ENCODE peak calls at places on chromosome 14, in ten cellular contexts. A, W, X, T, V, D, C, B, P and Y are unnamed samples.

GRCh38 chr14:50225067-50225973 is 6.1 kb downstream of the SOS2 start:
- DNase-seq in A (no peak), P (peak; percentile 64), C (no peak), B (no peak), T (peak; percentile 87), D (no peak), V (peak; percentile 87), X (no peak), W (peak; percentile 16), Y (no peak)

GRCh38 chr14:65150891-65151290 is 48.6 kb upstream of the MAX start:
- DNase-seq in X (no peak), B (no peak), P (no peak), C (no peak), T (no peak), W (no peak), A (no peak), D (no peak), V (no peak), Y (no peak)

GRCh38 chr14:42200951-42201350 is 594.3 kb downstream of the LRFN5 start:
- DNase-seq in T (no peak), B (no peak), V (no peak), D (no peak), C (no peak), A (no peak), W (no peak), X (no peak), P (no peak), Y (no peak)

GRCh38 chr14:75005357-75005756 is 2.6 kb downstream of the EIF2B2 start:
- DNase-seq in B (no peak), V (peak; percentile 26), C (no peak), A (no peak), T (no peak), D (no peak), X (no peak), W (no peak), P (no peak), Y (no peak)

GRCh38 chr14:70955543-70956480 is 48.6 kb downstream of the PCNX1 start:
- DNase-seq in D (no peak), A (peak; percentile 23), C (peak; percentile 12), X (no peak), P (no peak), V (peak; percentile 44), W (peak; percentile 25), B (no peak), T (peak; percentile 26), Y (no peak)

GRCh38 chr14:34160619-34161018 is 209.7 kb upstream of the EGLN3 start:
- DNase-seq in C (no peak), V (no peak), A (no peak), W (no peak), X (no peak), B (no peak), T (no peak), P (no peak), D (no peak), Y (no peak)

GRCh38 chr14:70416322-70416716 is 571 bp downstream of the SYNJ2BP start:
- DNase-seq in P (no peak), W (peak; percentile 38), A (peak; percentile 3), V (peak; percentile 25), C (no peak), X (no peak), T (peak; percentile 8), D (no peak), B (no peak), Y (no peak)

GRCh38 chr14:95452176-95452889 is 64.1 kb downstream of the SYNE3 start:
- DNase-seq in D (peak; percentile 79), P (no peak), T (no peak), A (peak; percentile 24), B (no peak), W (peak; percentile 56), V (peak; percentile 25), X (no peak), C (no peak), Y (no peak)

GRCh38 chr14:50022661-50023060 is 93.7 kb downstream of the VCPKMT start:
- DNase-seq in D (no peak), X (no peak), B (no peak), W (no peak), T (no peak), P (no peak), C (no peak), V (no peak), A (no peak), Y (no peak)

GRCh38 chr14:48914921-48915320 is 671.3 kb downstream of the RPS29 start:
- DNase-seq in P (no peak), W (no peak), B (no peak), V (no peak), D (no peak), A (no peak), X (no peak), T (no peak), C (no peak), Y (no peak)

GRCh38 chr14:60722163-60722835 is 1.9 kb downstream of the SIX4 start:
- DNase-seq in X (no peak), T (peak; percentile 79), A (peak; percentile 48), P (peak; percentile 64), V (peak; percentile 83), D (peak; percentile 88), W (peak; percentile 58), C (peak; percentile 57), B (peak; percentile 84), Y (no peak)

GRCh38 chr14:101360045-101360931 is 201.0 kb upstream of the DIO3 start:
- DNase-seq in V (no peak), A (no peak), W (no peak), X (no peak), C (no peak), T (no peak), B (peak; percentile 90), D (no peak), P (no peak), Y (no peak)

GRCh38 chr14:91258021-91258618 is 13.6 kb upstream of the GPR68 start:
- DNase-seq in A (peak; percentile 20), C (no peak), B (no peak), X (no peak), T (peak; percentile 12), D (no peak), P (peak; percentile 91), W (no peak), V (no peak), Y (no peak)

GRCh38 chr14:69945905-69946304 is 66.7 kb downstream of the SMOC1 start:
- DNase-seq in P (peak; percentile 31), C (no peak), A (no peak), D (no peak), T (no peak), X (no peak), V (no peak), B (no peak), W (no peak), Y (no peak)

GRCh38 chr14:44829021-44829420 is 132.7 kb downstream of the KLHL28 start:
- DNase-seq in X (no peak), B (no peak), A (no peak), T (no peak), P (no peak), V (no peak), W (no peak), C (no peak), D (no peak), Y (no peak)
- TF ChIP-seq CTCF in X (no peak), B (no peak), A (no peak), T (no peak), P (no peak), V (no peak), W (no peak), C (no peak), D (no peak), Y (no peak)

GRCh38 chr14:104799657-104800599 is 973 bp upstream of the ZBTB42 start:
- DNase-seq in W (peak; percentile 97), A (no peak), X (peak; percentile 56), D (peak; percentile 88), P (peak; percentile 45), T (peak; percentile 67), V (peak; percentile 77), B (peak; percentile 97), C (peak; percentile 98), Y (no peak)
- TF ChIP-seq CTCF in W (peak; percentile 46), A (peak; percentile 5), X (peak; percentile 26), D (peak; percentile 66), P (no peak), T (peak; percentile 41), V (peak; percentile 30), B (no peak), C (no peak), Y (peak; percentile 28)

GRCh38 chr14:100144996-100145646 is 14.3 kb downstream of the DEGS2 start:
- DNase-seq in A (no peak), C (no peak), B (no peak), P (no peak), T (no peak), D (no peak), W (no peak), V (no peak), X (no peak), Y (no peak)
- TF ChIP-seq CTCF in A (no peak), C (no peak), B (no peak), P (no peak), T (no peak), D (no peak), W (no peak), V (no peak), X (no peak), Y (no peak)

DNA sequence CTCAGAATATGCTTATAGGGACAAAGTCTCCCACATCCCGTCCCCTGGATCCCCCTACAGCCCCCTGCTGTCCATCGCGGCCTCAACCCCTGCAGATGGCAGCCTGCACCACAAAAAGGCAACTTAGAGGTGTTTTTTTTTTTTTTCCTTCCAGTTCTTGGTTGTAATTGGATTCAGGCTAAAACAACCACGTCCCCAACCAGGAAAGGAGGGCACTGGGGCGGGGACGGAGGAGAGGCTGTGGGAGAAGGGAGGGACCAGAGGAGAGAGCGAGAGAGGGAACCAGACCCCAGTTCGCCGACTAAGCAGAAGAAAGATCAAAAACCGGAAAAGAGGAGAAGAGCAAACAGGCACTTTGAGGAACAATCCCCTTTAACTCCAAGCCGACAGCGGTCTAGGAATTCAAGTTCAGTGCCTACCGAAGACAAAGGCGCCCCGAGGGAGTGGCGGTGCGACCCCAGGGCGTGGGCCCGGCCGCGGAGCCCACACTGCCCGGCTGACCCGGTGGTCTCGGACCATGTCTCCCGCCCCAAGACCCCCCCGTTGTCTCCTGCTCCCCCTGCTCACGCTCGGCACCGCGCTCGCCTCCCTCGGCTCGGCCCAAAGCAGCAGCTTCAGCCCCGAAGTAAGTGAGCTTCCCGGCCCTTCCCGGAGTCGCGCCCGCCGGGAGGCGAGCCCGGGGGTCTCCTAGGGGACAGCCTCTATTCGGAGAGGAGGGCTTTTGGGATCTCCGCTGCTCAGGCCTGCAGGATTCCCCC is at the start of gene MMP14:
- DNase-seq in D (peak; percentile 87), C (no peak), T (peak; percentile 89), W (peak; percentile 71), V (peak; percentile 65), P (peak; percentile 86), B (peak; percentile 96), X (no peak), A (no peak), Y (no peak)
- TF ChIP-seq CTCF in D (peak; percentile 64), C (no peak), T (peak; percentile 68), W (peak; percentile 52), V (peak; percentile 42), P (peak; percentile 57), B (no peak), X (no peak), A (no peak), Y (no peak)

GRCh38 chr14:30657606-30658163 is 35.6 kb downstream of the SCFD1 start:
- DNase-seq in P (no peak), X (no peak), V (peak; percentile 35), A (peak; percentile 17), D (no peak), C (no peak), B (no peak), W (no peak), T (peak; percentile 7), Y (no peak)
- TF ChIP-seq CTCF in P (peak; percentile 36), X (no peak), V (peak; percentile 60), A (peak; percentile 48), D (peak; percentile 71), C (no peak), B (no peak), W (peak; percentile 61), T (peak; percentile 37), Y (peak; percentile 14)

GRCh38 chr14:37048666-37049071 is 123.7 kb downstream of the SLC25A21 start:
- DNase-seq in W (no peak), B (no peak), A (no peak), C (no peak), X (no peak), D (no peak), P (peak; percentile 88), T (peak; percentile 20), V (peak; percentile 94), Y (no peak)
- TF ChIP-seq CTCF in W (no peak), B (no peak), A (no peak), C (no peak), X (no peak), D (no peak), P (no peak), T (no peak), V (no peak), Y (no peak)